ENCODE peak calls at places on chromosomes 7 and 10, in six cellular contexts. U, D, K, R, H and Z are unnamed samples.

GRCh38 chr7:124754576-124755264 is 10.9 kb downstream of the GPR37 start:
- DNase-seq in U (no peak), D (no peak), K (no peak), R (no peak), H (no peak), Z (no peak)

GRCh38 chr7:8480466-8480865 is 47.1 kb downstream of the NXPH1 start:
- DNase-seq in U (no peak), D (no peak), K (no peak), R (no peak), H (no peak), Z (no peak)

GRCh38 chr10:92789826-92790225 is 58.5 kb upstream of the EXOC6 start:
- DNase-seq in U (no peak), D (no peak), K (no peak), R (no peak), H (no peak), Z (no peak)

GRCh38 chr10:27717191-27717590 is 28.4 kb downstream of the MKX start:
- DNase-seq in U (no peak), D (no peak), K (no peak), R (no peak), H (no peak), Z (no peak)

GRCh38 chr7:132383962-132384361 is 192.3 kb downstream of the PLXNA4 start:
- DNase-seq in U (no peak), D (no peak), K (no peak), R (no peak), H (no peak), Z (no peak)

GRCh38 chr7:71137479-71137878 is 5.5 kb downstream of the GALNT17 start:
- DNase-seq in U (no peak), D (no peak), K (no peak), R (no peak), H (no peak), Z (no peak)

GRCh38 chr7:78675511-78675910 is 778.0 kb downstream of the MAGI2 start:
- DNase-seq in U (no peak), D (no peak), K (no peak), R (no peak), H (no peak), Z (no peak)

GRCh38 chr7:302054-302992 is 12.4 kb downstream of the FOXL3 start:
- DNase-seq in U (no peak), D (no peak), K (no peak), R (no peak), H (no peak), Z (no peak)

GRCh38 chr7:74365320-74366022 is 76.3 kb downstream of the CLIP2 start:
- DNase-seq in U (peak), D (no peak), K (peak), R (peak), H (peak), Z (no peak)

GRCh38 chr7:47045592-47045991 is 536.3 kb downstream of the TNS3 start:
- DNase-seq in U (no peak), D (no peak), K (no peak), R (no peak), H (no peak), Z (no peak)

GRCh38 chr10:97292862-97293198 is 393 bp upstream of the ARHGAP19 start:
- DNase-seq in U (no peak), D (no peak), K (no peak), R (no peak), H (no peak), Z (no peak)

GRCh38 chr10:98920807-98921206 is 314.8 kb downstream of the HPSE2 start:
- DNase-seq in U (no peak), D (no peak), K (no peak), R (no peak), H (no peak), Z (no peak)

GRCh38 chr10:98920362-98920761 is 315.3 kb downstream of the HPSE2 start:
- DNase-seq in U (no peak), D (no peak), K (no peak), R (no peak), H (no peak), Z (no peak)

GRCh38 chr10:98919899-98920298 is 315.8 kb downstream of the HPSE2 start:
- DNase-seq in U (no peak), D (no peak), K (no peak), R (no peak), H (no peak), Z (no peak)

GRCh38 chr10:98917828-98918227 is 317.8 kb downstream of the HPSE2 start:
- DNase-seq in U (no peak), D (no peak), K (no peak), R (no peak), H (no peak), Z (no peak)

DNA sequence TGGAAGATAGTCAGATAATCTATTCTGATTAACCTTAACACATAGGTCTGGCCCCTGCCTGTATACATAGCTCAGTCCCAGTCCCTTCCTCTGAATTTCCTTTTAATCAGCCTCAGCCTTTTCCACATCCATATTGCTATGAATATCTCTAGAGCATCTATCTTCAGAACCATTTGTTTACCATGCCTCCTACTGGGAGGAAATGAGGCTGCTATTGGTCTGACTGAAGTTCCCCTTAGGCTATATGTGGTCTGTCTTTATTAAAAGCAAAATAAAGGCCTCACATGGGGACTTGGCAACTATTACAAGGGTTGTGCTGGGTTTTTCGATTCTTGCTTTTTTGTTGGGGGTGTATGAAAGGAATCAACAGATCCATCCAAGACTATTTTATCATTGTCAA is 318.9 kb downstream of the HPSE2 start:
- DNase-seq in U (no peak), D (no peak), K (no peak), R (no peak), H (no peak), Z (no peak)
- TF ChIP-seq CTCF in U (no peak), D (no peak), K (no peak), R (no peak), H (no peak), Z (no peak)

DNA sequence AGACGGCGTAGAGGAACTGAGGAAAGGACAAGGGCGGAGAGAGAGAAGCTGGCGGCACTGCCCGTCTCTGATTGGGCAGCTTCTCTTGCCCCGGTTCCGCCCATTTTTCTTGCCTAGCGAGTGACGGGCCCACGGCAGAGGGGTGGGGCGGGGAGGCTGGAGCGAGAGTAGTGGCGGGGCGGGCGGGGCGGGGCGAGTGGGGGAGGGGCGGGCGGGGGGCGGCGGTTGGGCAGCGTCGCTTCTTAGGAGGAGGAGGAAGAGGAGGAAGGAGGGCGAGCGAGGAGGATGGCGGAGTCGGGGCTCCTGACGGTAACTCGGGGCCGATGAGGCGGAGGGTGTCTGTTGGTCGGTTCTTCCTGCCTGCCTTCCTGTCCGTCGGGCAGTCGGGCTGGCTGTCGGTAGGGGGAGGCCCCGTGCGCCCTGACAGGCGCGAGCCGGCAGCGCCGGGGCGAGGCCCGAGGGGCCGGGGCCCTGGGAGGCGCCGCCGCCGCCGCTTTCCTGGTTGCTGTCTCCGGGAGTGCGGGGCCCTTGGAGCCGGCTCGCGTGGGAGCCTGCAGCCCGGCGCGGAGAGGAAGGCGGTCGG is at the start of gene SHOC2:
- DNase-seq in U (peak), D (no peak), K (peak), R (no peak), H (peak), Z (peak)
- TF ChIP-seq CTCF in U (no peak), D (peak), K (no peak), R (no peak), H (no peak), Z (peak)

DNA sequence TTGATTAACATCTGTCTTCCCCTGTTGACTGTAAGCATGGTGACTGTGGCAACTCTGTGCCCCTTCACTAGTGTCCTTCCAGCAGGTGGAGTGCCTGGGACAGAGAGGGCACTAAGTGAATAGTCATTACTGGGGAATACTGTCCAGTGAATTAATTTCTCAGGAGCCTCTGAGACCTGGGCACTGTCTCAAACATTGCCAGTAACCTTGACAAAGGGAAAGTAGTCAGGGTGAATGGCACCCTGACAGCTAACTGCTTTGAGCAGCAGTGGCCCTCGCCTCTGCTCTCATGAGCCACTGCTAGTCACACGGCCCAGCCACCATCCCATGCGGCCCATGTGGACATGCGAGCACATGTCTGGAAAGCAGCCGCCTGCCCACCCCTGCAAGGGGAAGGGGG is 13.1 kb upstream of the GRB10 start:
- DNase-seq in U (no peak), D (no peak), K (no peak), R (no peak), H (no peak), Z (no peak)
- TF ChIP-seq CTCF in U (no peak), D (no peak), K (no peak), R (no peak), H (no peak), Z (peak)

DNA sequence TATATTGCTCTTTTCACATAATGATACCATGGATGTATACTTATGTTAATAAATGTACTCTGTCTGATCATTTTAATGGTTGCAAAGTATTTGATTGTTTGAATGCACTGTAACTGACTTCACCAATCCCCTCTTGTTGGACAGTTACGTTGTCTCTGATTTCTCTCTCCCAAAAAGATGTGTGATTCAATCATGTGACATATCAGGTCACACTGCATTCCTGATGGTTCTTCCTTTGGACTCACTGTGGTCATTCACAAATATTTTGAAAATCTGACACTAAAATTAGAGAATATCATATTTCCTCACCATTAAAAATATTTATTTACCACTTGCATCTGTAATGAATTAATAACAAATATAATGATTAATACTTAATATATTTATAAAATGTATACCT is 22.2 kb downstream of the SLC16A12 start:
- DNase-seq in U (no peak), D (no peak), K (no peak), R (no peak), H (no peak), Z (no peak)
- TF ChIP-seq CTCF in U (no peak), D (no peak), K (no peak), R (no peak), H (no peak), Z (no peak)